ENCODE peak calls at places on chromosome 9, in ten cellular contexts. One of them, this sample, is unnamed.

GRCh38 chr9:107711528-107711927 is 222.0 kb upstream of the KLF4 start:
- DNase-seq in cardiac muscle cell: no peak
- DNase-seq in dorsolateral prefrontal cortex: no peak
- DNase-seq in neural progenitor cell: no peak
- DNase-seq in spleen: no peak
- DNase-seq in transverse colon: peak; percentile 89
- DNase-seq in GM06990: no peak
- DNase-seq in psoas muscle: peak; percentile 61
- DNase-seq in SK-N-SH: peak; percentile 25
- DNase-seq in CD4-positive, alpha-beta T cell: no peak
- DNase-seq in this sample: no peak

GRCh38 chr9:124574944-124575343 is 67.7 kb upstream of the NR5A1 start:
- DNase-seq in SK-N-SH: no peak
- DNase-seq in cardiac muscle cell: no peak
- DNase-seq in psoas muscle: no peak
- DNase-seq in CD4-positive, alpha-beta T cell: no peak
- DNase-seq in spleen: no peak
- DNase-seq in GM06990: no peak
- DNase-seq in dorsolateral prefrontal cortex: no peak
- DNase-seq in neural progenitor cell: no peak
- DNase-seq in transverse colon: no peak
- DNase-seq in this sample: no peak

GRCh38 chr9:12464910-12465512 is 228.2 kb upstream of the TYRP1 start:
- DNase-seq in neural progenitor cell: peak; percentile 59
- DNase-seq in spleen: no peak
- DNase-seq in SK-N-SH: peak; percentile 6
- DNase-seq in CD4-positive, alpha-beta T cell: no peak
- DNase-seq in cardiac muscle cell: peak; percentile 58
- DNase-seq in dorsolateral prefrontal cortex: no peak
- DNase-seq in psoas muscle: no peak
- DNase-seq in GM06990: no peak
- DNase-seq in transverse colon: no peak
- DNase-seq in this sample: no peak

GRCh38 chr9:88991066-88992030 is at the start of gene S1PR3:
- DNase-seq in GM06990: no peak
- DNase-seq in neural progenitor cell: peak; percentile 89
- DNase-seq in transverse colon: peak; percentile 31
- DNase-seq in SK-N-SH: peak; percentile 94
- DNase-seq in dorsolateral prefrontal cortex: no peak
- DNase-seq in psoas muscle: peak; percentile 75
- DNase-seq in spleen: peak; percentile 83
- DNase-seq in cardiac muscle cell: peak; percentile 81
- DNase-seq in CD4-positive, alpha-beta T cell: no peak
- DNase-seq in this sample: no peak

GRCh38 chr9:131971482-131972074 is 108.1 kb downstream of the MED27 start:
- DNase-seq in GM06990: no peak
- DNase-seq in cardiac muscle cell: no peak
- DNase-seq in dorsolateral prefrontal cortex: no peak
- DNase-seq in spleen: no peak
- DNase-seq in neural progenitor cell: no peak
- DNase-seq in psoas muscle: no peak
- DNase-seq in CD4-positive, alpha-beta T cell: no peak
- DNase-seq in transverse colon: no peak
- DNase-seq in SK-N-SH: peak; percentile 53
- DNase-seq in this sample: no peak

GRCh38 chr9:38144421-38144820 is 75.4 kb upstream of the SHB start:
- DNase-seq in dorsolateral prefrontal cortex: no peak
- DNase-seq in SK-N-SH: peak; percentile 34
- DNase-seq in CD4-positive, alpha-beta T cell: no peak
- DNase-seq in spleen: no peak
- DNase-seq in cardiac muscle cell: no peak
- DNase-seq in psoas muscle: no peak
- DNase-seq in GM06990: no peak
- DNase-seq in neural progenitor cell: no peak
- DNase-seq in transverse colon: no peak
- DNase-seq in this sample: no peak

GRCh38 chr9:32395483-32396216 is 11.2 kb downstream of the ACO1 start:
- DNase-seq in psoas muscle: peak; percentile 78
- DNase-seq in transverse colon: no peak
- DNase-seq in spleen: no peak
- DNase-seq in SK-N-SH: peak; percentile 20
- DNase-seq in cardiac muscle cell: no peak
- DNase-seq in GM06990: no peak
- DNase-seq in neural progenitor cell: no peak
- DNase-seq in dorsolateral prefrontal cortex: no peak
- DNase-seq in CD4-positive, alpha-beta T cell: no peak
- DNase-seq in this sample: no peak

GRCh38 chr9:83013261-83013610 is 49.7 kb downstream of the RASEF start:
- DNase-seq in SK-N-SH: no peak
- DNase-seq in cardiac muscle cell: no peak
- DNase-seq in psoas muscle: no peak
- DNase-seq in spleen: no peak
- DNase-seq in dorsolateral prefrontal cortex: no peak
- DNase-seq in CD4-positive, alpha-beta T cell: no peak
- DNase-seq in transverse colon: no peak
- DNase-seq in GM06990: no peak
- DNase-seq in neural progenitor cell: no peak
- DNase-seq in this sample: no peak

GRCh38 chr9:125361837-125362531 is 100.4 kb downstream of the GAPVD1 start:
- DNase-seq in neural progenitor cell: peak; percentile 38
- DNase-seq in spleen: no peak
- DNase-seq in dorsolateral prefrontal cortex: no peak
- DNase-seq in transverse colon: no peak
- DNase-seq in cardiac muscle cell: peak; percentile 21
- DNase-seq in SK-N-SH: no peak
- DNase-seq in GM06990: no peak
- DNase-seq in CD4-positive, alpha-beta T cell: no peak
- DNase-seq in psoas muscle: no peak
- DNase-seq in this sample: no peak

GRCh38 chr9:130845901-130846381 is 10.9 kb downstream of the ABL1 start:
- DNase-seq in GM06990: no peak
- DNase-seq in psoas muscle: no peak
- DNase-seq in CD4-positive, alpha-beta T cell: no peak
- DNase-seq in transverse colon: no peak
- DNase-seq in spleen: no peak
- DNase-seq in SK-N-SH: peak; percentile 32
- DNase-seq in cardiac muscle cell: peak; percentile 37
- DNase-seq in dorsolateral prefrontal cortex: no peak
- DNase-seq in neural progenitor cell: peak; percentile 38
- DNase-seq in this sample: no peak

GRCh38 chr9:126633881-126634558 is 20.3 kb downstream of the LMX1B start:
- DNase-seq in GM06990: no peak
- DNase-seq in spleen: no peak
- DNase-seq in SK-N-SH: no peak
- DNase-seq in cardiac muscle cell: no peak
- DNase-seq in neural progenitor cell: no peak
- DNase-seq in dorsolateral prefrontal cortex: no peak
- DNase-seq in transverse colon: no peak
- DNase-seq in psoas muscle: no peak
- DNase-seq in CD4-positive, alpha-beta T cell: no peak
- DNase-seq in this sample: no peak
- H3K27me3 ChIP-seq in GM06990: peaks cover 3% of the 10 kb centered on the region
- H3K27me3 ChIP-seq in spleen: peaks cover 49% of the 10 kb centered on the region
- H3K27me3 ChIP-seq in SK-N-SH: peaks cover 98% of the 10 kb centered on the region
- H3K27me3 ChIP-seq in cardiac muscle cell: peaks cover 100% of the 10 kb centered on the region
- H3K27me3 ChIP-seq in neural progenitor cell: peaks cover 100% of the 10 kb centered on the region
- H3K27me3 ChIP-seq in dorsolateral prefrontal cortex: peaks cover 18% of the 10 kb centered on the region
- H3K27me3 ChIP-seq in transverse colon: peaks cover 100% of the 10 kb centered on the region
- H3K27me3 ChIP-seq in psoas muscle: peaks cover 50% of the 10 kb centered on the region
- H3K27me3 ChIP-seq in CD4-positive, alpha-beta T cell: peaks cover 64% of the 10 kb centered on the region
- H3K27me3 ChIP-seq in this sample: no peaks in the 10 kb centered on the region

GRCh38 chr9:2720179-2720654 is 2.9 kb downstream of the KCNV2 start:
- DNase-seq in cardiac muscle cell: no peak
- DNase-seq in CD4-positive, alpha-beta T cell: no peak
- DNase-seq in psoas muscle: no peak
- DNase-seq in SK-N-SH: no peak
- DNase-seq in GM06990: no peak
- DNase-seq in neural progenitor cell: no peak
- DNase-seq in dorsolateral prefrontal cortex: no peak
- DNase-seq in transverse colon: no peak
- DNase-seq in spleen: no peak
- DNase-seq in this sample: no peak
- TF ChIP-seq CTCF in cardiac muscle cell: no peak
- TF ChIP-seq CTCF in CD4-positive, alpha-beta T cell: no peak
- TF ChIP-seq CTCF in psoas muscle: no peak
- TF ChIP-seq CTCF in SK-N-SH: no peak
- TF ChIP-seq CTCF in GM06990: no peak
- TF ChIP-seq CTCF in neural progenitor cell: no peak
- TF ChIP-seq CTCF in dorsolateral prefrontal cortex: no peak
- TF ChIP-seq CTCF in transverse colon: no peak
- TF ChIP-seq CTCF in spleen: no peak
- TF ChIP-seq CTCF in this sample: no peak

DNA sequence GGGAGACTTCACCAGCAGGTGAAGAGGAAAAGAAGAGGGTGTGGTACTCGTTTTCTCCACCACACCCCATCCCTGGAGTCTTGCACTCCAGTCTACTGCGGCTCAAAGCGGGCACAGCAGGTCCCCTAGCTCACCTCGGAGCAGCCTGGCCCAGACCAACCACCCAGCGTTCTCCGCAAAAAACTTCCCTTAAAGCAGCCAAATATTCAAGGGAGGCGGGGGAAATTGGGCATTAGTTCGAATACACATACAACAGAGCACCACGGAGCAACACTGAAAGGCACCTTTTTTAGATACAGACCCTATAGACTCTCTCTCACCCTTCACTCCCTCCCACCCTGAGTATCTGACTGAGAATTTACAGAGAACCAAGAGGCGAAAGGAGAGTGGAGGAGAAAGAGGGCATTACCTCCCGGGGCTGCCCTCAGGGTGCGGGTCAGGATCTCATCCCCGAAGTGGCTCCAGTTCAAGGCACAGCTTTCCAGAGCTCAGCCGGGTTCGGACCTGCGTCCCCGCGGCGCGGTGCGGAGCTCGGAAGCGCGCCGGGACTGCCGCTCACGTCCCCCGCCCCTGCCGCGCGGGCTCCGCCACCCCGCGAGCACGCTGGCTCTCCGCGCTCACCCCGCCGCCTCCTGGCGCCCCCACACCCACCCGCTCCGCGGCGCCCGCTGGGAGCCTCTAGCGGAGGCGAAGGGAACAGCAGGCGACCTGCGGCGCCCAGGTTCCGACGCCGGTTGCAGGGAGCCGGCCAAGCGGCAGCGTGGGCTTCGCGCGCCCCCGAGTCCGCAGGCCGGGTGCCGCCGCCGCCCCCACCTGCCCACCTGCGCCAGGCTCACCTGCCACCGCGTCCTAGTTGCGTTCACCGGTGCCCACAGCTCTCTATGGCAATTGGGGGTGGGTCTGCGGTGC is 1638.7 kb upstream of the C9orf72 start:
- DNase-seq in transverse colon: peak; percentile 22
- DNase-seq in GM06990: peak; percentile 14
- DNase-seq in dorsolateral prefrontal cortex: peak; percentile 56
- DNase-seq in cardiac muscle cell: peak; percentile 77
- DNase-seq in SK-N-SH: peak; percentile 89
- DNase-seq in CD4-positive, alpha-beta T cell: no peak
- DNase-seq in neural progenitor cell: peak; percentile 84
- DNase-seq in psoas muscle: peak; percentile 53
- DNase-seq in spleen: no peak
- DNase-seq in this sample: no peak
- H3K27me3 ChIP-seq in transverse colon: peaks cover 74% of the 10 kb centered on the region
- H3K27me3 ChIP-seq in GM06990: no peaks in the 10 kb centered on the region
- H3K27me3 ChIP-seq in dorsolateral prefrontal cortex: peaks cover 16% of the 10 kb centered on the region
- H3K27me3 ChIP-seq in cardiac muscle cell: peaks cover 90% of the 10 kb centered on the region
- H3K27me3 ChIP-seq in SK-N-SH: no peaks in the 10 kb centered on the region
- H3K27me3 ChIP-seq in CD4-positive, alpha-beta T cell: peaks cover 50% of the 10 kb centered on the region
- H3K27me3 ChIP-seq in neural progenitor cell: peaks cover 71% of the 10 kb centered on the region
- H3K27me3 ChIP-seq in psoas muscle: peaks cover 53% of the 10 kb centered on the region
- H3K27me3 ChIP-seq in spleen: peaks cover 52% of the 10 kb centered on the region
- H3K27me3 ChIP-seq in this sample: peaks cover 50% of the 10 kb centered on the region

GRCh38 chr9:26949604-26950003 is 2.6 kb upstream of the PLAA start:
- DNase-seq in psoas muscle: no peak
- DNase-seq in CD4-positive, alpha-beta T cell: no peak
- DNase-seq in spleen: no peak
- DNase-seq in transverse colon: no peak
- DNase-seq in SK-N-SH: no peak
- DNase-seq in cardiac muscle cell: no peak
- DNase-seq in GM06990: no peak
- DNase-seq in neural progenitor cell: no peak
- DNase-seq in dorsolateral prefrontal cortex: no peak
- DNase-seq in this sample: no peak

GRCh38 chr9:26950521-26950920 is 3.5 kb upstream of the PLAA start:
- DNase-seq in spleen: no peak
- DNase-seq in SK-N-SH: no peak
- DNase-seq in dorsolateral prefrontal cortex: no peak
- DNase-seq in CD4-positive, alpha-beta T cell: no peak
- DNase-seq in transverse colon: no peak
- DNase-seq in psoas muscle: no peak
- DNase-seq in neural progenitor cell: no peak
- DNase-seq in GM06990: no peak
- DNase-seq in cardiac muscle cell: no peak
- DNase-seq in this sample: no peak

GRCh38 chr9:26945591-26945990 is 1.5 kb downstream of the PLAA start:
- DNase-seq in spleen: no peak
- DNase-seq in psoas muscle: no peak
- DNase-seq in dorsolateral prefrontal cortex: no peak
- DNase-seq in SK-N-SH: no peak
- DNase-seq in CD4-positive, alpha-beta T cell: no peak
- DNase-seq in GM06990: no peak
- DNase-seq in neural progenitor cell: peak; percentile 15
- DNase-seq in transverse colon: no peak
- DNase-seq in cardiac muscle cell: no peak
- DNase-seq in this sample: no peak

GRCh38 chr9:26947736-26948135 is 694 bp upstream of the PLAA start:
- DNase-seq in SK-N-SH: no peak
- DNase-seq in transverse colon: no peak
- DNase-seq in cardiac muscle cell: no peak
- DNase-seq in neural progenitor cell: peak; percentile 15
- DNase-seq in CD4-positive, alpha-beta T cell: no peak
- DNase-seq in GM06990: no peak
- DNase-seq in spleen: peak; percentile 82
- DNase-seq in dorsolateral prefrontal cortex: no peak
- DNase-seq in psoas muscle: no peak
- DNase-seq in this sample: no peak

DNA sequence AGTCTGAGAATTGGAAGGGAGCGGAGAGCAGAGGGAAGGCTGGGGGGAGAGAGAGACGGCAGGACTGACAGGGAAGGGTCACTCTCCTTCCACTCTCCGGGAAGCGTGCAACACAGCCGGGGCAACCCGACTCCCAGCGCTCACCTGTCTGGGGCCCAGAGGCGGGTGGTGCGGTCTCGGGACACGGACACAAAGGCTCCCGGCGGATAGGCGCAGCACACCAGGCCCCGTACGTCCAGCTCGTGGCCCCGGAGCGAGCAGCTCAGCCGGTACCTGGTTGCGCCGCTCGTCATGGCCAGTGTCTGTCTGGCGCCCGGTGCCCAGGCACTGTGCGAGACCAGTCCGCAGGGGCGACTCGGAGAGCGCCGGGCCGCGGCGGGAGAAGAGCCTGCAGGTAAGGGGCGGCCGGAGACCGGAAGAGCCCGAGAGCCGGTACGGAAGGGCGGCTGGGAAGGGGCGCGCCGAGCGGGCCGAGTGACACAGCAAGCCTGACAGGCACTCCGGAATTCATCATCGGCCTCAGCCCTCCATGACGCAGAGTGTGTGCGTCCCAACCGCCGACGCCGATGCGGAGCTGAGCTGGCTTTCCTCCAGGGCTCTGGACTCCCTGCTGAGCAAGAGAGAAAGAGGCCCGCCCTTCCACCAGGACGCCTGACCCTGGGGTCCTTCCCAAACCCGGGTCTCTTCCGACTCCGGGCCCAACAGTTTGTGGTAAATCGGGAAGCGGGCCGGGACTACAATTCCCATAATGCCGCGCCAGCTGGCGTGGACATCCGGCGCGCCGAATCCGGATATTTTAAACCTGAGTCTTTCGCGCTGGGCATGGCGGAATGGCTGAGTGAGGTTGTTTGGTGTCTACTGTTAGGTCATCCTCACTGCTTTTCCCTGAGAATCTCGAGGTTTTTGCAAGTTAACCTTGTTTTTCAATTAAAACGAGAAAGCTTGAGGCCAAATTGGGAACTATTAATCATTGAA is at the start of gene PLAA:
- DNase-seq in GM06990: peak; percentile 93
- DNase-seq in spleen: peak; percentile 98
- DNase-seq in transverse colon: peak; percentile 91
- DNase-seq in psoas muscle: peak; percentile 95
- DNase-seq in SK-N-SH: peak; percentile 90
- DNase-seq in neural progenitor cell: peak; percentile 95
- DNase-seq in CD4-positive, alpha-beta T cell: peak; percentile 72
- DNase-seq in dorsolateral prefrontal cortex: peak; percentile 88
- DNase-seq in cardiac muscle cell: peak; percentile 94
- DNase-seq in this sample: peak; percentile 81
- TF ChIP-seq CTCF in GM06990: peak; percentile 2
- TF ChIP-seq CTCF in spleen: peak; percentile 17
- TF ChIP-seq CTCF in transverse colon: no peak
- TF ChIP-seq CTCF in psoas muscle: peak; percentile 26
- TF ChIP-seq CTCF in SK-N-SH: no peak
- TF ChIP-seq CTCF in neural progenitor cell: peak; percentile 10
- TF ChIP-seq CTCF in CD4-positive, alpha-beta T cell: no peak
- TF ChIP-seq CTCF in dorsolateral prefrontal cortex: peak; percentile 31
- TF ChIP-seq CTCF in cardiac muscle cell: no peak
- TF ChIP-seq CTCF in this sample: no peak